ENCODE peak calls at places on chromosomes 16 and 17, in four cellular contexts. One of them, this sample, is unnamed.
A peak's percentile ranks its signal among the peaks of the same experiment; 100 is the strongest.

GRCh38 chr16:64627781-64628180 is 494.1 kb downstream of the CDH11 start:
- DNase-seq in transverse colon: no peak
- DNase-seq in Caco-2: no peak
- DNase-seq in Karpas-422: no peak
- DNase-seq in this sample: no peak

GRCh38 chr16:5649762-5650445 is 552.3 kb upstream of the EEF2KMT start:
- DNase-seq in transverse colon: no peak
- DNase-seq in Caco-2: no peak
- DNase-seq in Karpas-422: no peak
- DNase-seq in this sample: no peak

GRCh38 chr17:64097196-64097936 is 32.6 kb downstream of the ERN1 start:
- DNase-seq in transverse colon: no peak
- DNase-seq in Caco-2: no peak
- DNase-seq in Karpas-422: no peak
- DNase-seq in this sample: no peak

GRCh38 chr17:17698869-17699351 is 17.7 kb downstream of the RAI1 start:
- DNase-seq in transverse colon: no peak
- DNase-seq in Caco-2: no peak
- DNase-seq in Karpas-422: no peak
- DNase-seq in this sample: no peak

GRCh38 chr16:83011101-83011720 is 384.4 kb downstream of the CDH13 start:
- DNase-seq in transverse colon: no peak
- DNase-seq in Caco-2: no peak
- DNase-seq in Karpas-422: peak; percentile 91
- DNase-seq in this sample: no peak

GRCh38 chr17:32007463-32008298 is 498 bp downstream of the LRRC37B start:
- DNase-seq in transverse colon: peak; percentile 28
- DNase-seq in Caco-2: no peak
- DNase-seq in Karpas-422: peak; percentile 61
- DNase-seq in this sample: peak; percentile 54

GRCh38 chr17:31489295-31490018 is 98.0 kb downstream of the RAB11FIP4 start:
- DNase-seq in transverse colon: peak; percentile 89
- DNase-seq in Caco-2: peak; percentile 99
- DNase-seq in Karpas-422: no peak
- DNase-seq in this sample: no peak

GRCh38 chr16:75919664-75920063 is 193.4 kb upstream of the CPHXL start:
- DNase-seq in transverse colon: no peak
- DNase-seq in Caco-2: no peak
- DNase-seq in Karpas-422: no peak
- DNase-seq in this sample: no peak

GRCh38 chr16:87132361-87133014 is 184.7 kb downstream of the C16orf95 start:
- DNase-seq in transverse colon: no peak
- DNase-seq in Caco-2: peak; percentile 56
- DNase-seq in Karpas-422: no peak
- DNase-seq in this sample: no peak

GRCh38 chr17:10683853-10684252 is 13.5 kb downstream of the SCO1 start:
- DNase-seq in transverse colon: no peak
- DNase-seq in Caco-2: no peak
- DNase-seq in Karpas-422: peak; percentile 73
- DNase-seq in this sample: peak; percentile 18

GRCh38 chr16:31402687-31403086 is 9.6 kb downstream of the ITGAD start:
- DNase-seq in transverse colon: no peak
- DNase-seq in Caco-2: no peak
- DNase-seq in Karpas-422: no peak
- DNase-seq in this sample: no peak

GRCh38 chr16:47461598-47462266 is 601 bp downstream of the PHKB start:
- DNase-seq in transverse colon: peak; percentile 26
- DNase-seq in Caco-2: peak; percentile 40
- DNase-seq in Karpas-422: peak; percentile 84
- DNase-seq in this sample: peak; percentile 53

GRCh38 chr16:23092072-23092800 is 57.0 kb downstream of the USP31 start:
- DNase-seq in transverse colon: no peak
- DNase-seq in Caco-2: no peak
- DNase-seq in Karpas-422: no peak
- DNase-seq in this sample: no peak

GRCh38 chr16:60686824-60687223 is 1349.4 kb downstream of the CDH8 start:
- DNase-seq in transverse colon: no peak
- DNase-seq in Caco-2: no peak
- DNase-seq in Karpas-422: no peak
- DNase-seq in this sample: no peak

GRCh38 chr17:70521821-70522256 is 352.5 kb downstream of the KCNJ2 start:
- DNase-seq in transverse colon: peak; percentile 25
- DNase-seq in Caco-2: no peak
- DNase-seq in Karpas-422: no peak
- DNase-seq in this sample: no peak

GRCh38 chr16:15770107-15770506 is 86.7 kb downstream of the MYH11 start:
- DNase-seq in transverse colon: no peak
- DNase-seq in Caco-2: no peak
- DNase-seq in Karpas-422: no peak
- DNase-seq in this sample: no peak

GRCh38 chr16:15498427-15499175 is 64.2 kb downstream of the BMERB1 start:
- DNase-seq in transverse colon: no peak
- DNase-seq in Caco-2: no peak
- DNase-seq in Karpas-422: no peak
- DNase-seq in this sample: no peak

GRCh38 chr17:42275527-42276358 is 448 bp downstream of the STAT5B start:
- DNase-seq in transverse colon: peak; percentile 19
- DNase-seq in Caco-2: no peak
- DNase-seq in Karpas-422: peak; percentile 75
- DNase-seq in this sample: peak; percentile 32

GRCh38 chr17:42153919-42154491 is 784 bp downstream of the RAB5C start:
- DNase-seq in transverse colon: no peak
- DNase-seq in Caco-2: peak; percentile 62
- DNase-seq in Karpas-422: peak; percentile 66
- DNase-seq in this sample: peak; percentile 50

GRCh38 chr16:990516-991291 is 9.1 kb downstream of the SOX8 start:
- DNase-seq in transverse colon: no peak
- DNase-seq in Caco-2: no peak
- DNase-seq in Karpas-422: no peak
- DNase-seq in this sample: peak; percentile 5

GRCh38 chr17:46026045-46026814 is 27.2 kb downstream of the STH start:
- DNase-seq in transverse colon: peak; percentile 17
- DNase-seq in Caco-2: no peak
- DNase-seq in Karpas-422: peak; percentile 87
- DNase-seq in this sample: no peak

GRCh38 chr17:38428150-38428642 is at the start of gene ARHGAP23:
- DNase-seq in transverse colon: peak; percentile 62
- DNase-seq in Caco-2: no peak
- DNase-seq in Karpas-422: no peak
- DNase-seq in this sample: no peak

GRCh38 chr16:50653633-50654524 is 27.2 kb downstream of the SNX20 start:
- DNase-seq in transverse colon: no peak
- DNase-seq in Caco-2: no peak
- DNase-seq in Karpas-422: no peak
- DNase-seq in this sample: no peak

GRCh38 chr17:15917021-15917438 is 27.9 kb upstream of the ADORA2B start:
- DNase-seq in transverse colon: no peak
- DNase-seq in Caco-2: no peak
- DNase-seq in Karpas-422: no peak
- DNase-seq in this sample: no peak

GRCh38 chr17:34095101-34095500 is 160.0 kb upstream of the CCL2 start:
- DNase-seq in transverse colon: no peak
- DNase-seq in Caco-2: no peak
- DNase-seq in Karpas-422: no peak
- DNase-seq in this sample: no peak

GRCh38 chr17:64259922-64260321 is 3.1 kb downstream of the TEX2 start:
- DNase-seq in transverse colon: no peak
- DNase-seq in Caco-2: no peak
- DNase-seq in Karpas-422: no peak
- DNase-seq in this sample: no peak

GRCh38 chr16:74448990-74449389 is 27.7 kb upstream of the CLEC18B start:
- DNase-seq in transverse colon: peak; percentile 56
- DNase-seq in Caco-2: no peak
- DNase-seq in Karpas-422: no peak
- DNase-seq in this sample: no peak

GRCh38 chr17:45782889-45783592 is 1.1 kb upstream of the CRHR1 start:
- DNase-seq in transverse colon: no peak
- DNase-seq in Caco-2: no peak
- DNase-seq in Karpas-422: no peak
- DNase-seq in this sample: peak; percentile 20

GRCh38 chr16:3321802-3322201 is 16.5 kb downstream of the ZNF75A start:
- DNase-seq in transverse colon: no peak
- DNase-seq in Caco-2: no peak
- DNase-seq in Karpas-422: no peak
- DNase-seq in this sample: no peak
- H3K9me3 ChIP-seq in transverse colon: peaks cover 64% of the 10 kb centered on the region
- H3K9me3 ChIP-seq in Caco-2: peaks cover 26% of the 10 kb centered on the region
- H3K9me3 ChIP-seq in Karpas-422: peaks cover 24% of the 10 kb centered on the region
- H3K9me3 ChIP-seq in this sample: peaks cover 23% of the 10 kb centered on the region

DNA sequence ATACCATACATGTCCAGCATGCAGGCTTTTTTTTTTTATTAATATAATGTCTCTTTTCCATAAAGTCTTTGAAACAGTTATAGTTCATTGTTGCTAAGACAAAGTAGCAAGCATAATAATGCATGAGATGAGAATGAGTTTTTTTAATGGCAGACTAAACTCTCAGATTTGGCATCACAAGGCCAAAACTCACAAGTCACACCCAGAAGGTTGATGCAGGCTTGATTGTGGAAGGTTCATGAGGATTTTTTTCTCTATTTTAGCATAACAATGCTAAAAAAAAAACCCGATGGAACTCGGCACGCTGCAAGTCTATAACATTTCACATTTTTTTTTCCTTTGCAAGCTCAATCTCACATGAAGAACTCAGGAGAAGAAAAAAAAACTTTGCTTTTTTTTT is 2.8 kb downstream of the MAF start:
- DNase-seq in transverse colon: no peak
- DNase-seq in Caco-2: no peak
- DNase-seq in Karpas-422: no peak
- DNase-seq in this sample: peak; percentile 41
- H3K4me3 ChIP-seq in transverse colon: peak overlapping the region; percentile 61
- H3K4me3 ChIP-seq in Caco-2: no peak overlapping the region
- H3K4me3 ChIP-seq in Karpas-422: no peak overlapping the region
- H3K4me3 ChIP-seq in this sample: peak overlapping the region; percentile 47

GRCh38 chr17:76196675-76197074 is 43.6 kb downstream of the RNF157 start:
- DNase-seq in transverse colon: peak; percentile 33
- DNase-seq in Caco-2: no peak
- DNase-seq in Karpas-422: no peak
- DNase-seq in this sample: no peak
- H3K9me3 ChIP-seq in transverse colon: no peaks in the 10 kb centered on the region
- H3K9me3 ChIP-seq in Caco-2: no peaks in the 10 kb centered on the region
- H3K9me3 ChIP-seq in Karpas-422: no peaks in the 10 kb centered on the region
- H3K9me3 ChIP-seq in this sample: no peaks in the 10 kb centered on the region

DNA sequence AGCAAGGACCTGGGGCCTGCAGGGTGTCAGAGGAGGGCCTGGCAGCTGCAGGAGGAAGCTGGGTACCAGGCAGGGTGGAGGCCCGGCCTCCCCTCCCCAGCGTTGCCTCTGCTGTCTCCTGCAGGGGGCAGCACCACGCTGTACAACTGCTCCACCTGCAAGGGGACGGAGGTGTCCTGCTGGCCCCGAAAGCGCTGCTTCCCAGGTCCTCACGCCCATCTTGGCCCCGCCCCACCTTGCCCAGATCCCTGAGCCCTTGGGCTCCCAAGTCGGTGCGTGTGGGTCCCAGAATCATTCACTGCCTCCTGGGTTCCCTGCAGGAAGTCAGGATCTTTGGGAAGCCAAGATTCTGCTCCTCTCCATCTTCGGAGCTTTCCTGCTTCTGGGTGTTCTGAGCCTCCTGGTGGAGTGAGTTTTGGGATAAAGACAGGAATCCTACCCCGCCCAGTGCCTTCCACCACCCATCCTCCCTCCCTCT is 1.2 kb downstream of the TMEM95 start:
- DNase-seq in transverse colon: peak; percentile 91
- DNase-seq in Caco-2: peak; percentile 78
- DNase-seq in Karpas-422: peak; percentile 94
- DNase-seq in this sample: peak; percentile 80
- H3K4me3 ChIP-seq in transverse colon: no peak overlapping the region
- H3K4me3 ChIP-seq in Caco-2: no peak overlapping the region
- H3K4me3 ChIP-seq in Karpas-422: no peak overlapping the region
- H3K4me3 ChIP-seq in this sample: no peak overlapping the region

DNA sequence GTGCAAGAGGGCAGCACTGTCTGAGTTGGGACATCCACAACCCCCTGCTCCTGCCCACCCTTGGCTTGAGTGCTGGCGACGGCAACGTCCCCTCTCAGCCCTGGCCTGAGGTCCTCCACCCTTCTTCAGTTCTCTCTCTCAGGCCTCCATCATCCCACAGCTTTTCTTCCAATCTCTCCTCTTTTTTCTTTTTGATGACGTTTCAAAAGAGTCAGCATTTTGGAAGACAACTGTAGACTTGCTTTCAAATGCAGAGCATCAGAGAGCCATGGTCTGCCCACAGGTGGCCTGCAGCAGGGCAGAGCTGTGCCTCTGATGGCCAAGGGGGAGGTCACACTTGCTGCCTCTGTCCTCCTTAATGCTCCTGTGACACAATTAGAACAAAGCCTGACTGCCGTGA is 775.4 kb downstream of the KCNJ18 start:
- DNase-seq in transverse colon: no peak
- DNase-seq in Caco-2: no peak
- DNase-seq in Karpas-422: no peak
- DNase-seq in this sample: no peak
- H3K9me3 ChIP-seq in transverse colon: no peaks in the 10 kb centered on the region
- H3K9me3 ChIP-seq in Caco-2: no peaks in the 10 kb centered on the region
- H3K9me3 ChIP-seq in Karpas-422: no peaks in the 10 kb centered on the region
- H3K9me3 ChIP-seq in this sample: no peaks in the 10 kb centered on the region

GRCh38 chr16:69926241-69926640 is 24.9 kb upstream of the CLEC18A start:
- DNase-seq in transverse colon: no peak
- DNase-seq in Caco-2: no peak
- DNase-seq in Karpas-422: no peak
- DNase-seq in this sample: no peak
- H3K4me3 ChIP-seq in transverse colon: no peak overlapping the region
- H3K4me3 ChIP-seq in Caco-2: no peak overlapping the region
- H3K4me3 ChIP-seq in Karpas-422: no peak overlapping the region
- H3K4me3 ChIP-seq in this sample: no peak overlapping the region

DNA sequence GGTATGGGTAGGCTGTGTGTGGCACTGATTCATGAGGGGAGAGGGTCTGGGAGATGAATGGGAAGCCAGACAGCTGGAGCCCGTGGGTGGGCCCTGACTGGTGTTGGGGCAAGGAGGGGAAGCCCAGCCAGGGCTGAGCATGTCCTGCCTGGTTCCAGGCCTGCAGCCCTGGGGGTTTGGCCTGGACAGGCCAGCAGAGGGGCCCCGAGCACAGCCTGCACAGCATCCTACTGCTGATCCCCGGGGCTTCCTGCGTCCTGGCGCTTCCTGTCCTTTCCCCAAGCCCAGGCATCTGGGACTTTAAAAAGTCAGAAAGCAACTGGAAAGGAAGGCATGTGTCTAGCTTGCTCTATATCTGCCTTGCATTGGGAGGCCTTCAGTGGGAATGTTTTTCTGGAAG is 4.6 kb upstream of the MVD start:
- DNase-seq in transverse colon: no peak
- DNase-seq in Caco-2: no peak
- DNase-seq in Karpas-422: no peak
- DNase-seq in this sample: no peak
- H3K9me3 ChIP-seq in transverse colon: no peaks in the 10 kb centered on the region
- H3K9me3 ChIP-seq in Caco-2: no peaks in the 10 kb centered on the region
- H3K9me3 ChIP-seq in Karpas-422: no peaks in the 10 kb centered on the region
- H3K9me3 ChIP-seq in this sample: no peaks in the 10 kb centered on the region

GRCh38 chr17:78737332-78737731 is 44.7 kb downstream of the CYTH1 start:
- DNase-seq in transverse colon: no peak
- DNase-seq in Caco-2: no peak
- DNase-seq in Karpas-422: no peak
- DNase-seq in this sample: no peak
- H3K4me3 ChIP-seq in transverse colon: peak overlapping the region; percentile 62
- H3K4me3 ChIP-seq in Caco-2: no peak overlapping the region
- H3K4me3 ChIP-seq in Karpas-422: no peak overlapping the region
- H3K4me3 ChIP-seq in this sample: no peak overlapping the region

This sample was measured in HAP-1.